ENCODE peak calls at places on chromosomes 3 and 15, in nine cellular contexts. I, C, H, F, V, K, L, E and N are unnamed samples.

GRCh38 chr3:82495655-82496054 is 734.2 kb upstream of the GBE1 start:
- DNase-seq in I (no peak), C (no peak), H (no peak), F (no peak), V (no peak), K (no peak), L (no peak), E (no peak), N (no peak)

GRCh38 chr15:81863157-81863556 is 182.7 kb downstream of the MEX3B start:
- DNase-seq in I (no peak), C (no peak), H (no peak), F (no peak), V (no peak), K (no peak), L (no peak), E (no peak), N (no peak)

GRCh38 chr3:71066849-71067261 is 516.7 kb downstream of the FOXP1 start:
- DNase-seq in I (no peak), C (no peak), H (no peak), F (no peak), V (no peak), K (no peak), L (no peak), E (no peak), N (no peak)

GRCh38 chr15:91264651-91265351 is 164.7 kb downstream of the SV2B start:
- DNase-seq in I (peak; percentile 17), C (no peak), H (no peak), F (no peak), V (no peak), K (no peak), L (no peak), E (no peak), N (no peak)

GRCh38 chr3:126540946-126541627 is 17.1 kb downstream of the CHST13 start:
- DNase-seq in I (no peak), C (no peak), H (peak; percentile 24), F (peak; percentile 6), V (no peak), K (no peak), L (peak; percentile 32), E (no peak), N (peak; percentile 40)

GRCh38 chr3:73055583-73056364 is 5.7 kb upstream of the EBLN2 start:
- DNase-seq in I (no peak), C (no peak), H (no peak), F (no peak), V (no peak), K (no peak), L (no peak), E (no peak), N (no peak)

GRCh38 chr3:58238830-58239229 is 1.2 kb downstream of the ABHD6 start:
- DNase-seq in I (no peak), C (no peak), H (no peak), F (no peak), V (no peak), K (no peak), L (no peak), E (no peak), N (peak; percentile 50)

GRCh38 chr15:71131601-71132357 is 16.5 kb downstream of the THSD4 start:
- DNase-seq in I (no peak), C (no peak), H (no peak), F (no peak), V (no peak), K (no peak), L (no peak), E (no peak), N (peak; percentile 7)

GRCh38 chr15:83854314-83854713 is 200.4 kb downstream of the ADAMTSL3 start:
- DNase-seq in I (no peak), C (no peak), H (no peak), F (no peak), V (no peak), K (no peak), L (no peak), E (no peak), N (no peak)

GRCh38 chr3:133532951-133533350 is 40.5 kb upstream of the CDV3 start:
- DNase-seq in I (no peak), C (no peak), H (no peak), F (no peak), V (no peak), K (no peak), L (no peak), E (no peak), N (no peak)

GRCh38 chr3:20064796-20065564 is 24.7 kb downstream of the KAT2B start:
- DNase-seq in I (no peak), C (no peak), H (no peak), F (no peak), V (no peak), K (no peak), L (peak; percentile 70), E (no peak), N (no peak)

GRCh38 chr15:68812596-68813548 is 7.8 kb downstream of the ANP32A start:
- DNase-seq in I (no peak), C (no peak), H (no peak), F (no peak), V (no peak), K (peak; percentile 17), L (no peak), E (no peak), N (no peak)

GRCh38 chr15:64004059-64004458 is 42.2 kb downstream of the DAPK2 start:
- DNase-seq in I (no peak), C (no peak), H (no peak), F (no peak), V (no peak), K (no peak), L (no peak), E (no peak), N (no peak)

GRCh38 chr15:65833501-65834220 is 35.6 kb upstream of the RAB11A start:
- DNase-seq in I (no peak), C (no peak), H (no peak), F (no peak), V (no peak), K (peak; percentile 51), L (no peak), E (no peak), N (no peak)

GRCh38 chr15:39833515-39833981 is 50.9 kb upstream of the FSIP1 start:
- DNase-seq in I (no peak), C (no peak), H (no peak), F (no peak), V (no peak), K (no peak), L (no peak), E (no peak), N (no peak)

GRCh38 chr15:71743861-71744382 is 66.4 kb upstream of the NR2E3 start:
- DNase-seq in I (peak; percentile 72), C (peak; percentile 49), H (no peak), F (no peak), V (peak; percentile 45), K (peak; percentile 73), L (peak; percentile 45), E (no peak), N (no peak)

GRCh38 chr3:54165865-54166264 is 43.5 kb downstream of the CACNA2D3 start:
- DNase-seq in I (no peak), C (no peak), H (no peak), F (no peak), V (no peak), K (no peak), L (no peak), E (no peak), N (no peak)

GRCh38 chr15:69093127-69093526 is 67.3 kb upstream of the GLCE start:
- DNase-seq in I (no peak), C (no peak), H (no peak), F (no peak), V (no peak), K (no peak), L (peak; percentile 64), E (no peak), N (no peak)

GRCh38 chr15:75355369-75355768 is 8.5 kb downstream of the NEIL1 start:
- DNase-seq in I (no peak), C (no peak), H (no peak), F (no peak), V (no peak), K (no peak), L (no peak), E (no peak), N (no peak)

GRCh38 chr3:51375136-51375535 is 10.0 kb upstream of the MANF start:
- DNase-seq in I (no peak), C (no peak), H (no peak), F (no peak), V (no peak), K (no peak), L (no peak), E (no peak), N (no peak)

DNA sequence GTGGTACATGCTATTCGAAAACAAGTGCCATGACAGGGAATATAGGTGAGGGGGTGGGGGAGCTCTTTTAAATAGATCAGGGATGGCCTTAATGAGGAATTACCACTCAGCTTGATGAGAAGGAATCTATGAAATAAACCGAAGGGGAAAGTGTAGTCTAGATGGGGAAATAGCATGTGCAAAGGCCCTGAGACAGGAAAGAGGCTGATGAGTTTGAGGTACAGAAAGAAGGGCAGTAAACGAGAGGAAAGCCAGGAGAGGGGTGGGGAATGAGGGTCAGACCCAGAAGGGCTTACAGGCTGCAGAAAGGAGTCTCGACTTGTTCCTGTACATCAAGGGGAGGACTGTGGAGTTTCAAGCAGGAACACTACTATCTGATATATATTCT is 12.2 kb downstream of the ATP2B2 start:
- DNase-seq in I (no peak), C (no peak), H (no peak), F (no peak), V (no peak), K (no peak), L (no peak), E (no peak), N (no peak)
- TF ChIP-seq CTCF in I (no peak), C (no peak), H (no peak), F (no peak), V (no peak), K (no peak), L (no peak), E (no peak), N (no peak)

GRCh38 chr3:176926034-176926433 is 271.2 kb downstream of the TBL1XR1 start:
- DNase-seq in I (no peak), C (no peak), H (no peak), F (no peak), V (no peak), K (no peak), L (no peak), E (no peak), N (no peak)
- H3K4me1 ChIP-seq in I (no peaks in the 10 kb centered on the region), C (no peaks in the 10 kb centered on the region), H (no peaks in the 10 kb centered on the region), F (no peaks in the 10 kb centered on the region), V (no peaks in the 10 kb centered on the region), K (peaks cover 4% of the 10 kb centered on the region), L (no peaks in the 10 kb centered on the region), E (no peaks in the 10 kb centered on the region), N (no peaks in the 10 kb centered on the region)

GRCh38 chr15:74311734-74312444 is 55.6 kb downstream of the CYP11A1 start:
- DNase-seq in I (no peak), C (no peak), H (no peak), F (no peak), V (no peak), K (no peak), L (peak; percentile 85), E (no peak), N (no peak)
- TF ChIP-seq CTCF in I (peak; percentile 10), C (peak; percentile 9), H (no peak), F (peak; percentile 26), V (no peak), K (no peak), L (peak; percentile 80), E (no peak), N (no peak)

DNA sequence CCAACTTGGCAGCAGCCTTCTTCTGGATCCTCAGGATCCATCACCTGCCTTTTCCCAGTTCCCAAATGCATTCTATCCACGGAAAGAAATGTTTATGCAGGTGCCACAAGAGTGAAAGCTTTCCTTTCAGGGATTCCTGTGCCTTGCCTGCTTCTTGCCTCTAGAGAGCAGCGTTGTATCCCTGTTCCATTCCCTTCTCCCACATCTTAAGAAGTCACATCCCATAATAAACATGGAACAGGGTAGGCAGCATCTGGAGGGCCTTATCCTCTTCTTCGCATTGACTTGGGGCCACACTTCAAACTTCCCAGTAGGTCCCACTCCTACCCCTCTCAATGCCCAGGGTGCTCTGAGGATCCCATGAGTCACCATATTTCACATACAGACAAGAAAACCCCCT is 72.7 kb upstream of the DCLK3 start:
- DNase-seq in I (no peak), C (no peak), H (no peak), F (no peak), V (no peak), K (no peak), L (no peak), E (no peak), N (no peak)
- H3K4me1 ChIP-seq in I (no peaks in the 10 kb centered on the region), C (no peaks in the 10 kb centered on the region), H (no peaks in the 10 kb centered on the region), F (no peaks in the 10 kb centered on the region), V (no peaks in the 10 kb centered on the region), K (no peaks in the 10 kb centered on the region), L (no peaks in the 10 kb centered on the region), E (no peaks in the 10 kb centered on the region), N (no peaks in the 10 kb centered on the region)